ENCODE peak calls at places on chromosome 14, in eight cellular contexts. X, W, S, E, Y, M, I and Q are unnamed samples. For H3K9me3, the result is how much of the 10 kb centered on the place peaks cover.

GRCh38 chr14:56590535-56590951 is 10.9 kb downstream of the TMEM260 start:
- DNase-seq in X (no peak), S (no peak), W (no peak), M (no peak), I (peak), Y (no peak), E (no peak), Q (peak)

GRCh38 chr14:99924379-99924778 is 131.2 kb downstream of the EML1 start:
- DNase-seq in W (no peak), I (no peak), Y (no peak), M (no peak), E (no peak), X (no peak), S (no peak), Q (no peak)

GRCh38 chr14:95003099-95003960 is 154.0 kb downstream of the DICER1 start:
- DNase-seq in E (no peak), X (no peak), S (no peak), Y (no peak), M (no peak), I (no peak), W (no peak), Q (no peak)

GRCh38 chr14:91872517-91873470 is 5.5 kb upstream of the TC2N start:
- DNase-seq in E (no peak), X (no peak), S (no peak), I (no peak), W (peak), Y (peak), M (peak), Q (peak)

GRCh38 chr14:81350344-81351096 is 49.6 kb downstream of the STON2 start:
- DNase-seq in W (no peak), S (no peak), I (peak), M (no peak), Y (no peak), X (no peak), E (no peak), Q (no peak)

GRCh38 chr14:94395900-94396574 is 7.6 kb upstream of the SERPINA1 start:
- DNase-seq in X (no peak), W (no peak), S (no peak), Y (peak), M (peak), E (no peak), I (no peak), Q (no peak)

GRCh38 chr14:93977790-93978581 is 1.6 kb upstream of the ASB2 start:
- DNase-seq in E (no peak), W (no peak), Y (no peak), S (no peak), I (peak), X (no peak), M (no peak), Q (no peak)

GRCh38 chr14:87794566-87794965 is 198.4 kb downstream of the GALC start:
- DNase-seq in Y (no peak), X (no peak), E (no peak), S (no peak), I (peak), W (no peak), M (no peak), Q (no peak)

GRCh38 chr14:68619805-68620574 is 172.9 kb downstream of the ZFP36L1 start:
- DNase-seq in I (peak), Y (no peak), E (no peak), S (peak), W (peak), X (no peak), M (peak), Q (peak)

GRCh38 chr14:71433303-71433702 is 498.9 kb upstream of the RGS6 start:
- DNase-seq in S (no peak), I (no peak), X (no peak), W (no peak), Y (no peak), E (no peak), M (no peak), Q (no peak)

GRCh38 chr14:100605706-100606686 is 18.8 kb upstream of the BEGAIN start:
- DNase-seq in W (no peak), M (no peak), I (peak), X (no peak), S (no peak), Y (peak), E (no peak), Q (no peak)

GRCh38 chr14:30240685-30241084 is 313.0 kb upstream of the PRKD1 start:
- DNase-seq in E (no peak), M (no peak), I (no peak), Y (no peak), S (no peak), W (no peak), X (no peak), Q (no peak)

GRCh38 chr14:68667313-68667791 is 125.5 kb downstream of the ZFP36L1 start:
- DNase-seq in M (no peak), I (peak), W (no peak), E (no peak), Y (peak), S (no peak), X (no peak), Q (no peak)

GRCh38 chr14:64060648-64061096 is 207.9 kb downstream of the SYNE2 start:
- DNase-seq in S (no peak), E (peak), X (peak), M (peak), I (no peak), Y (peak), W (no peak), Q (no peak)

GRCh38 chr14:87205811-87206210 is 787.2 kb downstream of the GALC start:
- DNase-seq in S (no peak), W (no peak), X (no peak), E (no peak), M (no peak), Y (no peak), I (no peak), Q (no peak)

GRCh38 chr14:73250317-73250713 is 13.0 kb downstream of the PAPLN start:
- DNase-seq in S (no peak), X (no peak), I (no peak), W (no peak), E (no peak), M (no peak), Y (no peak), Q (no peak)

GRCh38 chr14:64632056-64632455 is 72.2 kb upstream of the PLEKHG3 start:
- DNase-seq in Y (no peak), X (no peak), E (no peak), W (no peak), S (no peak), I (no peak), M (no peak), Q (no peak)

GRCh38 chr14:60225268-60225667 is 23.8 kb upstream of the PPM1A start:
- DNase-seq in I (no peak), E (no peak), S (no peak), Y (no peak), W (no peak), X (no peak), M (no peak), Q (no peak)

GRCh38 chr14:85293820-85294219 is 236.1 kb upstream of the FLRT2 start:
- DNase-seq in Y (no peak), W (no peak), E (no peak), X (no peak), M (no peak), S (no peak), I (no peak), Q (no peak)

GRCh38 chr14:79701371-79701770 is 509.9 kb downstream of the DIO2 start:
- DNase-seq in Y (no peak), S (no peak), I (no peak), M (no peak), X (no peak), W (no peak), E (no peak), Q (no peak)
- TF ChIP-seq CTCF in Y (no peak), S (no peak), I (no peak), M (no peak), X (no peak), W (no peak), E (no peak), Q (no peak)

GRCh38 chr14:77175843-77176242 is 5.8 kb upstream of the TMEM63C start:
- DNase-seq in W (no peak), Y (no peak), X (no peak), S (no peak), I (no peak), E (no peak), M (no peak), Q (no peak)

DNA sequence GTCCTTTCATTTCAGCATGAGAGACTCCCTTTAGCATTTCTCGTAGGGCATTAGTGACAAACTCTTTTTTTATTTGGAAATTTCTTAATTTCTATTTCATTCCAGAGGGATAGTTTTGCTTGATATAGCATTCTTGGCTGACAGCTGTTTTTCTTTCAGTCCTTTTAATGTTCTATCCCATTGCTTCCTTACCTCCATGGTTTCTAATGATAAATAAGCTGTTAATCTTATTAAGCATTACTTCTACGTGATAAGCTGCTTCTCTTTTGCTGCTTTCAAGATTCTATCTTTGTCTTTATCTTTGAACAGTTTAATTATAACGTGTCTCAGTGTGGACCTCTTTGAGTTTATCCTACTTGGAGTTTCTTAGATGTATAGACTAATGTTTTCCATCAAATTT is 11.6 kb upstream of the TMEM63C start:
- DNase-seq in Y (no peak), X (no peak), M (no peak), I (no peak), S (no peak), W (no peak), E (no peak), Q (no peak)
- H3K9me3 ChIP-seq in Y (under half), X (under half), M (under half), I (under half), S (under half), W (under half), E (under half), Q (under half)

DNA sequence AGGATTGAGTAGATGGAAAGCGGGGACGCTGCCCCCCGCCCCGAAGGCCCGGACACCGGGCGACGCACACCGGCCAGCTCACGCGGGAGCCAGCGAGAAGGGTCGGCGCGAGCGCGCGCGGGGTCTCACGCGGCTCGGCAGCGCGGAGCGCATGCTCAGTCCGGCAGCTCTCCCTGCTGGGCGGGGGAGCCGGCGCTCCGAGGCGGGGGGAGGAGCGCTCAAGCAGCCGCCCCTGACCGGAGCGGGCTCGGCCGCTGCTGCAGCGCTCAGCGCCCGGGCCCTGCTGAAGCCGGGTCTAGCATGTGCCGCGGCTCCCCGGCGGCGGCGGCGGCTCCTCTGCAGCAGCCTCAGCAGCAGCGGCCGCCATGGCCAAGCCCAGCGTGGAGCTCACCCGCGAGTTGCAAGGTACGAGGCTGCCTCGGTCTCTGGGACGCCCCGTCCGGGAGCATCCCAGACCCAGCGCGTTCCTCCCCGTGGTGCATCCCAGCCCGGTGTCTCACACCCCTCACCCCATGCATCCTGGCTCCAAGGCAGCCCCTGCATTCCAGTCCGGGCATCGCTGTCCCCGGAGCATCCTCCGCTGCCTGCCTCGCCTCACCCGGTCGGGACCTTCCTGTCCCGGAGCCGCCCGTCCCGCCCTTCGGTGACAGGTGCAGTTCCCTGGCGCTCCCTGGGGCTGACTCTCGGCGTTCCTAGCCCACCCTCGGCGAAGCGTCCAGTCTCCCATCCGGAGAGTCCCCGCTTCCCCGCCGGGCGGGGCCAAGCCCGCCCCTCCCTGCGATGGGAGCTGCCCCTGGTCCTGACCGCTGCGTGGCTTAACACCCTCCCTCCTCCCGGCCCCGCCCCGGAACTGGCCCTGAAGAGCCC is at the start of gene CARMIL3:
- DNase-seq in I (peak), E (no peak), S (peak), X (no peak), M (peak), Y (peak), W (peak), Q (peak)
- TF ChIP-seq CTCF in I (no peak), E (no peak), S (no peak), X (no peak), M (no peak), Y (no peak), W (no peak), Q (no peak)

GRCh38 chr14:52179151-52179790 is 88.2 kb upstream of the PTGDR start:
- DNase-seq in S (no peak), M (no peak), Y (no peak), I (no peak), E (no peak), X (no peak), W (no peak), Q (no peak)
- H3K9me3 ChIP-seq in S (under half), M (under half), Y (under half), I (under half), E (under half), X (under half), W (under half), Q (under half)

GRCh38 chr14:36099619-36100018 is 76.9 kb downstream of the PTCSC3 start:
- DNase-seq in E (no peak), W (no peak), M (no peak), I (no peak), X (no peak), S (no peak), Y (no peak), Q (no peak)

DNA sequence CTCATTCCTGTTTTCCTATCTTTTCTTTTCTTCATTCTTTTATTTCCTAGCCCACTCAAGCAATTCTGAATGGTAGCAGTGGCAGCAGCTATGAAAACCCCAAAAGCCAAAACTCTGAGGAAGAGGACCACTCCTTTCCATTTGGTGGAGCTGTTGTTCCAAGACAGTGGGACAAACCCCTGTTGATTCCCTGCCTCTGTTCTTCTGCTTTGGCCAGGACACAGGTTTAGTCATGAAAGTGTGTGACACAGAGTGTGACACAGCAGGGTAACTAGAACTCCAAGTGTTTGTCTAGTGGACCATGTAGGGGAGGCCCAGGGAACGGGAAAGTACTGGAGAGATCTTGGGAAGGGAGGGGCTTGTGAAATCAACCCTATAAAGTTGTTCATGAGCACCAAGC is 71.1 kb downstream of the PTCSC3 start:
- DNase-seq in X (no peak), S (no peak), W (no peak), M (peak), E (no peak), I (no peak), Y (no peak), Q (no peak)
- TF ChIP-seq CTCF in X (peak), S (no peak), W (no peak), M (no peak), E (peak), I (no peak), Y (no peak), Q (no peak)